ENCODE peak calls at places on chromosomes 2 and 18, in eight cellular contexts. P is colonic mucosa, X is GM23248, K is H1, A is MM.1S, S is fibroblast of lung, M is endodermal cell, C is astrocyte. I is an unnamed sample.

GRCh38 chr18:21179590-21180220 is 62.3 kb upstream of the GREB1L start:
- DNase-seq in P (peak; percentile 49), X (peak; percentile 80), K (no peak), A (peak; percentile 57), S (peak; percentile 77), M (peak; percentile 79), C (peak; percentile 39), I (peak; percentile 92)

GRCh38 chr2:62561586-62561985 is 55.6 kb upstream of the TMEM17 start:
- DNase-seq in P (no peak), X (no peak), K (no peak), A (no peak), S (no peak), M (no peak), C (no peak), I (no peak)

GRCh38 chr2:6580982-6581381 is 284.7 kb downstream of the CMPK2 start:
- DNase-seq in P (no peak), X (peak; percentile 62), K (no peak), A (no peak), S (peak; percentile 32), M (no peak), C (peak; percentile 50), I (peak; percentile 76)

GRCh38 chr2:200525882-200526651 is at the start of gene SGO2:
- DNase-seq in P (peak; percentile 97), X (peak; percentile 99), K (peak; percentile 77), A (peak; percentile 97), S (peak; percentile 90), M (peak; percentile 98), C (peak; percentile 85), I (peak; percentile 98)

GRCh38 chr2:224442092-224442999 is 40.4 kb upstream of the FAM124B start:
- DNase-seq in P (peak; percentile 41), X (peak; percentile 68), K (no peak), A (peak; percentile 8), S (peak; percentile 38), M (no peak), C (peak; percentile 26), I (peak; percentile 50)

GRCh38 chr2:25042321-25043240 is 705 bp downstream of the EFR3B start:
- DNase-seq in P (peak; percentile 36), X (peak; percentile 80), K (no peak), A (peak; percentile 14), S (peak; percentile 12), M (peak; percentile 79), C (peak; percentile 21), I (peak; percentile 74)

GRCh38 chr2:31947871-31948270 is 62.9 kb downstream of the MEMO1 start:
- DNase-seq in P (no peak), X (no peak), K (no peak), A (no peak), S (no peak), M (no peak), C (no peak), I (no peak)

GRCh38 chr2:201932511-201932910 is 101.1 kb upstream of the FZD7 start:
- DNase-seq in P (no peak), X (peak; percentile 54), K (no peak), A (no peak), S (no peak), M (peak; percentile 70), C (no peak), I (no peak)

GRCh38 chr2:45541450-45541849 is 69.6 kb downstream of the SRBD1 start:
- DNase-seq in P (no peak), X (no peak), K (no peak), A (no peak), S (no peak), M (no peak), C (no peak), I (no peak)

GRCh38 chr2:73931531-73932500 is 5.1 kb downstream of the DGUOK start:
- DNase-seq in P (no peak), X (peak; percentile 64), K (no peak), A (no peak), S (peak; percentile 32), M (no peak), C (peak; percentile 69), I (no peak)

GRCh38 chr2:73935641-73936040 is 9.0 kb downstream of the DGUOK start:
- DNase-seq in P (no peak), X (peak; percentile 36), K (no peak), A (no peak), S (no peak), M (no peak), C (no peak), I (no peak)

GRCh38 chr2:73937103-73937885 is 10.6 kb downstream of the DGUOK start:
- DNase-seq in P (no peak), X (no peak), K (no peak), A (no peak), S (no peak), M (peak; percentile 26), C (peak; percentile 84), I (no peak)

GRCh38 chr2:73930386-73930785 is 3.7 kb downstream of the DGUOK start:
- DNase-seq in P (no peak), X (no peak), K (no peak), A (no peak), S (no peak), M (no peak), C (no peak), I (peak; percentile 30)

GRCh38 chr2:73933194-73933593 is 6.5 kb downstream of the DGUOK start:
- DNase-seq in P (no peak), X (peak; percentile 39), K (no peak), A (no peak), S (no peak), M (no peak), C (no peak), I (no peak)
- H3K9ac ChIP-seq in P (no peak overlapping the region), X (no peak overlapping the region), K (no peak overlapping the region), A (no peak overlapping the region), S (no peak overlapping the region), M (no peak overlapping the region), C (no peak overlapping the region), I (no peak overlapping the region)

GRCh38 chr2:108577099-108577498 is 42.8 kb downstream of the LIMS1 start:
- DNase-seq in P (no peak), X (no peak), K (no peak), A (no peak), S (no peak), M (no peak), C (no peak), I (no peak)

GRCh38 chr2:108583903-108584520 is 49.7 kb downstream of the LIMS1 start:
- DNase-seq in P (peak; percentile 77), X (peak; percentile 85), K (no peak), A (peak; percentile 81), S (peak; percentile 88), M (peak; percentile 83), C (peak; percentile 70), I (peak; percentile 92)

GRCh38 chr2:108579631-108580030 is 45.4 kb downstream of the LIMS1 start:
- DNase-seq in P (no peak), X (no peak), K (no peak), A (no peak), S (no peak), M (no peak), C (peak; percentile 61), I (no peak)

GRCh38 chr2:108575132-108575966 is 41.1 kb downstream of the LIMS1 start:
- DNase-seq in P (no peak), X (peak; percentile 85), K (no peak), A (no peak), S (peak; percentile 90), M (no peak), C (peak; percentile 93), I (peak; percentile 84)

DNA sequence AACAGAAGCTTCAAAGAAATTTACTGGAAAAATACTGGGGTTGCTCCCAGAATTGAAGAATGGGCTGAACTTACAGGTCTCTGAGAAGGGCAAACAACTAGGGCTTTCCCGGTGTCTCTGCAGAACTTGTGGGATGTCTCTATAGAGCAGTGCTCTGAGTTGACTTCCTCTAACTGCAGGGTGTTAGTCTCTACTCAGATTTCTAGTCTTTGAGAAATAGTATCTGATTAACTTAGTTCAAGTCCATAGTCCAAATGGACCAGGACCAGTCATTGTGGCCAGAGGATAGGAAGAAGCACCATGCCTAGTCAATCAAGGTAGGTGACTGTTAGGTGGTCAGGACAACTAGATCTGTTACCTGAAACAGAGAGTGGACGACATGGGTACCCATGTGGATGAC is 45.8 kb downstream of the LIMS1 start:
- DNase-seq in P (no peak), X (no peak), K (no peak), A (no peak), S (no peak), M (no peak), C (no peak), I (no peak)
- H3K4me1 ChIP-seq in P (no peaks in the 10 kb centered on the region), X (peaks cover 19% of the 10 kb centered on the region), K (no peaks in the 10 kb centered on the region), A (peaks cover 6% of the 10 kb centered on the region), S (peaks cover 20% of the 10 kb centered on the region), M (peaks cover 3% of the 10 kb centered on the region), C (peaks cover 49% of the 10 kb centered on the region), I (peaks cover 46% of the 10 kb centered on the region)

DNA sequence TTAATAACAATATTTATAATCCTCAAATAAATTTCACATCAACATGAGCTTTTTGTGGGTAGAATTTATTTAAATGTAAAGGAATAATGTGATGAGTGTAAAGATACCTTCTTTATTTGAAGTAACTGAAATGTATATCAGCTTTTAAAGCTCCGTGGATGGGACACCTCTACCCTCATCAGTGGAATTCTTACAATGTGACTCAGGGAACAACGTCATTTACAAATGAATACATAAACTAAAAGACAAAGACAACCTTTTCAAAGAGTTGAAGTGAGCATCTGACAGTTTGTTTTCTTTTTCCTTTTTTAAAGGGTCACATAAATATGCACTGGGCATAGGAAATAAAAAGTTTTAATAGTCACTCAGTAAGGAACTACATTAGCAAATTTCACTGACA is 1127.0 kb upstream of the CRIM1 start:
- DNase-seq in P (no peak), X (no peak), K (no peak), A (no peak), S (no peak), M (no peak), C (no peak), I (no peak)
- H3K27me3 ChIP-seq in P (no peaks in the 10 kb centered on the region), X (no peaks in the 10 kb centered on the region), K (no peaks in the 10 kb centered on the region), A (no peaks in the 10 kb centered on the region), S (no peaks in the 10 kb centered on the region), M (no peaks in the 10 kb centered on the region), C (no peaks in the 10 kb centered on the region), I (no peaks in the 10 kb centered on the region)

GRCh38 chr2:177149155-177149503 is 63.5 kb upstream of the HNRNPA3 start:
- DNase-seq in P (no peak), X (no peak), K (no peak), A (no peak), S (no peak), M (no peak), C (no peak), I (no peak)

GRCh38 chr2:177148477-177149154 is 64.0 kb upstream of the HNRNPA3 start:
- DNase-seq in P (peak; percentile 87), X (peak; percentile 88), K (peak; percentile 59), A (peak; percentile 77), S (peak; percentile 68), M (peak; percentile 95), C (peak; percentile 37), I (peak; percentile 93)

GRCh38 chr2:177147093-177147694 is 65.4 kb upstream of the HNRNPA3 start:
- DNase-seq in P (no peak), X (peak; percentile 80), K (no peak), A (peak; percentile 69), S (peak; percentile 69), M (no peak), C (peak; percentile 41), I (peak; percentile 82)

GRCh38 chr2:177143444-177143843 is 69.2 kb upstream of the HNRNPA3 start:
- DNase-seq in P (no peak), X (peak; percentile 94), K (no peak), A (no peak), S (peak; percentile 45), M (no peak), C (peak; percentile 33), I (peak; percentile 63)

DNA sequence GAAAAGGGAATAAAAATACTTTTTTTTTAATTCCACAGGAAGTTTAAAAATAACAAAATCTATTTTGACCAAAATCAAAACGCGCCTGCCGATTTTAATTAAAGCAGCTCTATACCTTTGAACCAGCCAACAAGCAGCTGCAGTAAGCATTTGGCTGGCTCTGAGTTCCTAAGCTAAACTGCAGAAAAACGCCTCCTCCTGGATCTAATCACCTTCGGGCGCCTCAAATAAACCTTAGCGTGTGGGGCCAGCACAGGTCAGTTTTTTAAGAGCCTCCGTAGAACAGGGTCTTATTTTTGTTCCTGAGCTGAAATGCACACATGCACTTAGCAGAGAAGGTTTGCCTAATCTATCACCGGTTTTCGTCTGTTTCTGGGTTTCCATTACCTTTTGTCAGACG is 64.8 kb upstream of the HNRNPA3 start:
- DNase-seq in P (no peak), X (no peak), K (no peak), A (no peak), S (no peak), M (no peak), C (no peak), I (no peak)
- H3K9ac ChIP-seq in P (no peak overlapping the region), X (no peak overlapping the region), K (no peak overlapping the region), A (no peak overlapping the region), S (no peak overlapping the region), M (no peak overlapping the region), C (no peak overlapping the region), I (no peak overlapping the region)